ENCODE peak calls at places on chromosomes 2 and 18, in eight cellular contexts. R is endothelial cell of umbilical vein, H is spleen, C is OCI-LY7, X is ovary, E is endodermal cell, L is stomach, M is adrenal gland. N is an unnamed sample. For H3K36me3 and H3K9me3, the result is how much of the 10 kb centered on the place peaks cover.

GRCh38 chr2:195312662-195313061 is 344.4 kb upstream of the SLC39A10 start:
- DNase-seq in C (peak), E (no peak), M (no peak), X (no peak), R (no peak), H (no peak), L (no peak), N (no peak)

GRCh38 chr2:110748489-110748867 is 16.1 kb downstream of the ACOXL start:
- DNase-seq in H (no peak), E (no peak), L (peak), M (no peak), C (peak), X (no peak), R (no peak), N (no peak)

GRCh38 chr2:114727012-114727411 is 284.6 kb downstream of the DPP10 start:
- DNase-seq in M (no peak), L (no peak), C (no peak), R (no peak), H (no peak), E (no peak), X (no peak), N (no peak)

GRCh38 chr2:8684421-8684884 is 2.6 kb downstream of the ID2 start:
- DNase-seq in L (no peak), E (peak), M (peak), X (peak), C (peak), R (peak), H (no peak), N (no peak)

GRCh38 chr2:113164930-113165585 is 8.7 kb upstream of the PSD4 start:
- DNase-seq in C (no peak), E (peak), L (no peak), X (no peak), R (no peak), H (peak), M (peak), N (no peak)

GRCh38 chr2:86249176-86249842 is 50.1 kb downstream of the MRPL35 start:
- DNase-seq in R (no peak), M (peak), L (no peak), C (peak), E (peak), X (peak), H (no peak), N (no peak)

GRCh38 chr2:216951166-216951565 is 91.3 kb upstream of the TNP1 start:
- DNase-seq in M (no peak), H (no peak), C (no peak), R (no peak), L (no peak), X (no peak), E (no peak), N (no peak)

GRCh38 chr2:237300755-237301154 is 113.2 kb downstream of the COL6A3 start:
- DNase-seq in R (no peak), E (no peak), L (no peak), X (no peak), C (no peak), H (no peak), M (no peak), N (no peak)

GRCh38 chr2:102463160-102463559 is 9.9 kb upstream of the SLC9A4 start:
- DNase-seq in C (no peak), X (no peak), E (no peak), M (no peak), R (no peak), L (no peak), H (no peak), N (no peak)

GRCh38 chr2:37090019-37090477 is 5.7 kb downstream of the GPATCH11 start:
- DNase-seq in R (no peak), M (no peak), L (no peak), E (no peak), H (no peak), X (no peak), C (peak), N (no peak)
- H3K36me3 ChIP-seq in R (under half), M (under half), L (half or more), E (half or more), H (half or more), X (under half), C (under half), N (under half)

DNA sequence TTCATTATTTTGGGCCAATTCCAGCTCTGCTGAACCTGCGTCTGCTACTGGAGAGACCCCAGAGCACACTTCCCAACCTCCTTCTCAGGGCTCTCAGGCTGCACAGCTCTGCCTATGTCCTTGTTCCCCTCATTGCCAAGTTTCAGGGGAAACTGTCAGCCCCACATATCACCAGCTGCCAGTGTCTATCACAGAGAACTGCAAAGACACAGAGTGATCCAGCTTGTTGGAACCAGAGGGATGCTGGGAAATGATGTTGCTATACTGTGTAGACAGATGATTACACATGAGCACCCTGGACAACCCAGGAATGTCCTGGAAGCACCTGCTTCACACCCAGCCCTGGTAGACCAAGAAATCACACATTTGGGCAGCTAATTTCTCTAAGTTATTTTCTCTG is 67.4 kb upstream of the TMEM247 start:
- DNase-seq in E (no peak), X (no peak), L (no peak), R (no peak), H (no peak), M (no peak), C (no peak), N (no peak)
- H3K9me3 ChIP-seq in E (under half), X (under half), L (under half), R (under half), H (under half), M (under half), C (under half), N (under half)

GRCh38 chr18:9147440-9148238 is 11.1 kb downstream of the ANKRD12 start:
- DNase-seq in E (peak), R (peak), H (no peak), M (peak), X (peak), C (peak), L (no peak), N (no peak)
- H3K27ac ChIP-seq in E (no peak), R (no peak), H (no peak), M (peak), X (no peak), C (peak), L (peak), N (peak)

GRCh38 chr2:12577086-12577485 is 139.7 kb upstream of the TRIB2 start:
- DNase-seq in E (no peak), X (no peak), M (no peak), C (no peak), L (no peak), H (no peak), R (no peak), N (no peak)
- H3K36me3 ChIP-seq in E (under half), X (under half), M (under half), C (under half), L (under half), H (under half), R (under half), N (under half)

GRCh38 chr2:239444626-239445625 is 44.1 kb upstream of the HDAC4 start:
- DNase-seq in L (no peak), X (no peak), C (no peak), R (no peak), M (peak), H (no peak), E (no peak), N (no peak)
- H3K9me3 ChIP-seq in L (under half), X (under half), C (under half), R (under half), M (under half), H (under half), E (under half), N (under half)

DNA sequence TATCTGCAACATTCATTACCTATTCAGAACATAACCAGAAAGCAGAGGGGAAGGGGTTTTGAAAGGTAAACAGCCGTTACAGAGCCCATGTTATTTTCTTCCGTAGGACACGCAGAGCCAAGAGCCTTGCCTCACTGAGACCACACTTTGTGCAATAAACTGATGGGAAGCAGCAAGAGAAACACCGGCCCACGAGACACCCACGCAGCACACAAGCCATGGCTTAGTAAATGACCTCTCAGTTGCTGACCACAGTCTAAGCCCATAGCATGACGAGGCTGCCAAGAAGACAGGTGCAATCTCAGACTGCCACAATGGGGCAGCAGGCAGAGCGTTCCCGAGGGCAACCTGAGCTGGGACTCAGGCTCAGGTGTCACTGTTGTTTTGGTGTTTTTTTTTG is 59.6 kb downstream of the CABYR start:
- DNase-seq in C (no peak), X (no peak), R (no peak), E (no peak), L (no peak), H (no peak), M (no peak), N (no peak)
- H3K27ac ChIP-seq in C (no peak), X (no peak), R (no peak), E (no peak), L (no peak), H (no peak), M (no peak), N (no peak)

GRCh38 chr18:76428396-76429261 is 66.4 kb downstream of the ZNF516 start:
- DNase-seq in E (no peak), C (no peak), H (peak), L (no peak), X (peak), R (no peak), M (no peak), N (no peak)
- H3K36me3 ChIP-seq in E (under half), C (under half), H (under half), L (under half), X (under half), R (under half), M (under half), N (under half)

DNA sequence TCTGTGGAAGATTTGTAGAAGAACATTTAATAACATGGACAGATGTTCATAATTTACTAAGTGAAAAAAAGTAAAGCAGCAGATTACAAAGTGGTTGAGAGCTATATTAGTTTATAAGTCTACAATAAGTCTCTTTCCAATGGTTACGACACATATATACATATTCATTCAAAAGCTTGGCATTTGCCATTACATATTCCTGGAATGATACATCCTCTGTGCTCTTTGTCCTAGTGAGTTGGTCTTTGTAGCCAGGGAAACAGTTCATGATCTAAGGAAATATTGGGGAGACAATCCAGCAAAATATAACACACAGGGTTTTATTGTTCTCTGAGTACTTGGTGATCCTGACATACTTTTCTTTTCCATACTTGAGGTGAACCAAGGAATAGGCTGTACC is 32.5 kb upstream of the SOS1 start:
- DNase-seq in L (no peak), H (no peak), E (no peak), M (no peak), X (no peak), C (no peak), R (no peak), N (no peak)
- H3K9me3 ChIP-seq in L (under half), H (under half), E (under half), M (under half), X (under half), C (under half), R (under half), N (under half)

GRCh38 chr2:144151405-144151804 is 368.5 kb downstream of the ZEB2 start:
- DNase-seq in C (no peak), H (no peak), M (no peak), R (no peak), E (no peak), L (no peak), X (no peak), N (no peak)
- H3K27ac ChIP-seq in C (no peak), H (no peak), M (no peak), R (no peak), E (no peak), L (no peak), X (no peak), N (no peak)